ENCODE peak calls at places on chromosome 16, in five cellular contexts. M, Z, X, Q and I are unnamed samples.

GRCh38 chr16:4365014-4365406 is 6.6 kb upstream of the VASN start:
- DNase-seq in Q (no peak), X (no peak), Z (peak), M (no peak), I (no peak)

GRCh38 chr16:27539120-27539519 is 10.6 kb downstream of the GTF3C1 start:
- DNase-seq in Z (no peak), Q (no peak), X (no peak), M (no peak), I (no peak)

GRCh38 chr16:31385680-31386079 is 7.5 kb upstream of the ITGAD start:
- DNase-seq in Z (no peak), X (no peak), Q (no peak), M (no peak), I (peak)

GRCh38 chr16:27460663-27461482 is 58.9 kb downstream of the IL21R start:
- DNase-seq in M (no peak), Z (no peak), X (no peak), Q (no peak), I (no peak)

GRCh38 chr16:86296263-86296662 is 214.1 kb upstream of the FOXF1 start:
- DNase-seq in X (no peak), M (no peak), Z (no peak), Q (no peak), I (no peak)

GRCh38 chr16:66950971-66951790 is 9.9 kb upstream of the CES3 start:
- DNase-seq in Z (no peak), X (no peak), Q (no peak), M (peak), I (no peak)

GRCh38 chr16:3235856-3236669 is 1.1 kb upstream of the ZNF200 start:
- DNase-seq in M (peak), X (no peak), Z (no peak), Q (no peak), I (no peak)

GRCh38 chr16:68357521-68357922 is 46.7 kb downstream of the PRMT7 start:
- DNase-seq in Q (no peak), M (no peak), Z (no peak), X (peak), I (no peak)

GRCh38 chr16:85222151-85222863 is 110.0 kb upstream of the CIBAR2 start:
- DNase-seq in Q (no peak), Z (no peak), M (no peak), X (no peak), I (no peak)

GRCh38 chr16:23435500-23435899 is 17.5 kb downstream of the COG7 start:
- DNase-seq in Z (peak), M (peak), Q (peak), X (peak), I (peak)

GRCh38 chr16:24848065-24848464 is 2.3 kb downstream of the SLC5A11 start:
- DNase-seq in M (no peak), Q (no peak), X (no peak), Z (no peak), I (peak)

GRCh38 chr16:3094289-3095027 is 4.6 kb downstream of the ZSCAN10 start:
- DNase-seq in X (peak), M (peak), Q (no peak), Z (no peak), I (peak)

GRCh38 chr16:31477220-31478216 is 5.4 kb upstream of the SLC5A2 start:
- DNase-seq in X (no peak), Z (no peak), Q (no peak), M (peak), I (no peak)

GRCh38 chr16:73382921-73383594 is 335.1 kb upstream of the ZFHX3 start:
- DNase-seq in M (no peak), X (no peak), Z (no peak), Q (no peak), I (no peak)

GRCh38 chr16:56911771-56912541 is 20.0 kb upstream of the HERPUD1 start:
- DNase-seq in X (no peak), Q (no peak), Z (peak), M (no peak), I (no peak)

GRCh38 chr16:77157773-77158172 is 33.2 kb upstream of the MON1B start:
- DNase-seq in Z (no peak), Q (no peak), X (no peak), M (no peak), I (no peak)

GRCh38 chr16:14007460-14007859 is 63.7 kb upstream of the MRTFB start:
- DNase-seq in X (no peak), M (no peak), Z (peak), Q (no peak), I (no peak)

GRCh38 chr16:77288222-77288621 is 89.0 kb downstream of the SYCE1L start:
- DNase-seq in M (no peak), X (no peak), Q (no peak), Z (no peak), I (no peak)

GRCh38 chr16:67942510-67943255 is 1.2 kb downstream of the LCAT start:
- DNase-seq in Q (no peak), M (no peak), Z (no peak), X (no peak), I (no peak)

GRCh38 chr16:73071131-73071940 is 23.4 kb upstream of the ZFHX3 start:
- DNase-seq in M (no peak), Q (no peak), Z (no peak), X (peak), I (no peak)

GRCh38 chr16:65988019-65988418 is 378.5 kb upstream of the CDH5 start:
- DNase-seq in Z (no peak), M (no peak), Q (no peak), X (no peak), I (no peak)

GRCh38 chr16:71627631-71628236 is 1.8 kb downstream of the MARVELD3 start:
- DNase-seq in X (peak), Z (no peak), M (peak), Q (no peak), I (no peak)

GRCh38 chr16:86924537-86924936 is 346.2 kb downstream of the FOXL1 start:
- DNase-seq in Q (no peak), M (no peak), Z (no peak), X (no peak), I (no peak)

GRCh38 chr16:57013268-57013667 is 23.9 kb downstream of the NLRC5 start:
- DNase-seq in Z (no peak), X (no peak), M (no peak), Q (no peak), I (no peak)

GRCh38 chr16:80972611-80973010 is 34.1 kb downstream of the CMC2 start:
- DNase-seq in X (no peak), Q (no peak), M (no peak), Z (no peak), I (no peak)

GRCh38 chr16:80971814-80972213 is 34.9 kb downstream of the CMC2 start:
- DNase-seq in Q (no peak), M (no peak), X (no peak), Z (no peak), I (no peak)

GRCh38 chr16:80973991-80974390 is 32.7 kb downstream of the CMC2 start:
- DNase-seq in Q (no peak), M (no peak), Z (no peak), X (no peak), I (no peak)

GRCh38 chr16:80976946-80977345 is 29.7 kb downstream of the CMC2 start:
- DNase-seq in Z (no peak), X (no peak), Q (no peak), M (no peak), I (no peak)

DNA sequence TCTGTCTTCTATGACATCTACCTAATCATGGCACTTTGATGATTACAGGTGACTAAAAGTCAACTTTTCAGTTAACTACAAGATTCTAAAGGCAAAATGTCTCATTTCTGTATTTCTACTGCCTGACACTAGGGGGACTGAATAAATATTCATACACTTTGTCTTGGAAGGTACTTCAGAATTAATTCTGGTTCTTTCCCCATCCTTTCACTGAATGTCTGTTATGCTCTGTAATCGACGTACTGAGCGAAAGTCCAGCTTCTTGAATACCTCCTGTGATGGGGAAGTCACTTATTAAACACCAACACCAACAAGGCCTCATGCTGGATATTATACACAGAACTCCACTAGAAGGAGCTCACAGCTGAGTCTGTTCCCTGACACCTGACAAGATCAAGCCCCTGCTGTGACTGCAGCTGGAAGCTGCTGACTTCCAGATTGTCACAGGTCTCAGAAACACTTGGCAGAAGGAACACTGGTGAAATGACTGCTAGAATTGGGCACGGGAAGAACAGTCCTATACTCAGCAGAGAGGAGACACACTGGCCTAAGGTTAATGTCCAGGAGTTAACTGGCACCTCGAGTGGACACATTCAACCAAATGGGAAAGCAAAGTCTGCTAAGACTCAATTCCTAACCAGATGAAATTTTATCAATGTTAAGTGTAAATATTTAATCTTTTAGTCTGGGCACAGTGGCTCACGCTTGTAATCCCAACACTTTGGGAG is 31.9 kb downstream of the CMC2 start:
- DNase-seq in Q (no peak), Z (no peak), X (no peak), M (peak), I (peak)
- TF ChIP-seq CTCF in Q (no peak), Z (peak), X (peak), M (peak), I (peak)

DNA sequence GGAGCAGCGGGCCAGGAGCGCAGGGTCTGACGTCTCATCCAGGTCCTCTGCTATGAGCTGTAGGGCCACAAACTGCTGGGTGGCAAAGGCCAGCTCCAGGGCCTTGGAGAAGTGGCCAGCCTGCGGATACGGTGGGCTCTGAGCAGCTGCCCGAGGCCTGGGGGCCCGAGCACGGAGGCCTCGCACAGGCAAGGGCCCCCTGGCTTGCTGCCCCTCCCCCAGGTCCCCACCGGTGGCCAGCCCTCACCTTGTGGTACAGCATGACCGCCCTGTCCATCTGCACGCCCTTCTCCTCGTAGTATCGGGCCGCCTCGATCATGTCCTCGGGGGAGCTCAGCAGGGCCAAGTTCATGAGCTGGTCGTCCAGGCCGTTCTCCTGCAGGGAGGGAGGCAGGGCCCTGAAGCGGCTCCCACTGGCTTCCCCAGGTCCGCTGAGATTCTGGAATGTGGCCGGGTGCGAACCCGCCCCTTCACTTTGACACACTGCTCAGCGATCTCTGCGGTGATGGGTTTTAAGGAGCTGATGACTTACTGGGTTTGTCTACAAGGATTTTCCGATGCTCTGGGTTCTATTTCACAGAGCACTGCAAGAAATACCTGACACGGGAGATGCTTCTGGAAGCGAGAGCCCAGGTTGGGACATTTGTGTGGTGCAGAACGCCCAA is 9.8 kb upstream of the TMEM204 start:
- DNase-seq in Z (no peak), M (no peak), Q (no peak), X (no peak), I (no peak)
- TF ChIP-seq YY1 in Z (no peak), M (no peak), Q (no peak), X (no peak), I (no peak)

GRCh38 chr16:88925540-88925887 is 51.5 kb downstream of the CBFA2T3 start:
- DNase-seq in Z (no peak), X (no peak), Q (no peak), M (no peak), I (no peak)

GRCh38 chr16:88923450-88923849 is 53.6 kb downstream of the CBFA2T3 start:
- DNase-seq in Q (no peak), Z (no peak), M (no peak), X (no peak), I (no peak)

GRCh38 chr16:88926374-88926990 is 50.5 kb downstream of the CBFA2T3 start:
- DNase-seq in X (no peak), M (no peak), Z (no peak), Q (no peak), I (peak)

GRCh38 chr16:88923926-88924833 is 52.8 kb downstream of the CBFA2T3 start:
- DNase-seq in Q (no peak), Z (no peak), M (no peak), X (no peak), I (no peak)

DNA sequence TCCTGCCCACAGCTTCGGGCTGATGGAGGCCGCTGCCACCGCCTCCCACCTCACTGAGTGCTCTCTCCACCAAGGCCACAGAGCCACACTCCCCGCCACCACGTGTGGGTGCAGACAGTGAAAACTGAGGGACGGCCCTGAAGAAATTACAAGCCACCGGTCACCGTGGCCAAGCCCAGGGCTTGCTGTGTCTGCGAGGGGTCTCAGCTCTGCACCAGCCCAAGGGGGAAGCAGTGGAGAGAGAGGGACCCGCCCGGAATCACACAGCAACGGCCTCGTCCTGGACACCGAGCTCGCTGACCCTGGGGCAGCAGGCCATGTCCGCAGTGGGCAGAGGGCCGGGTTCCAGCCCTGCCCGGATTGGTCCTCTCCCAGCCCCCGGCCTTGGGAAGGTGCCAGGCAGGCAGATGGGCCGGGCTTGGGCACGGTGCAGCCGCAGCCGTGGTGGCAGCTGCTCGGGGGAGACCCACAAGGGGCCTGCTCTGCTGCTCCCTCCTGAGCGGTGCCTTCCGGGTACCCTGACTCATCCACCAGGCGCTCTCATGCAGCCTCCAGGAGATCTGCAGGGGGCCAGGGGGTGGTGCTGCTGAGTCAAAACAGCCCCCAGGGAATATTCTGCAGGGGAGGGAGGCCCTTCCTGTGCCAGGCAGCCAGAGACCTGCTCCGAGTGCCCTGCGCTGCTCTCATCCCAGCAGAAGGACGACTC is 52.0 kb downstream of the CBFA2T3 start:
- DNase-seq in X (peak), Q (peak), Z (no peak), M (peak), I (peak)
- TF ChIP-seq CTCF in X (peak), Q (peak), Z (peak), M (peak), I (no peak)

GRCh38 chr16:10966129-10966528 is 21.8 kb downstream of the CLEC16A start:
- DNase-seq in Z (no peak), Q (no peak), X (no peak), M (no peak), I (no peak)

GRCh38 chr16:10964891-10965326 is 20.5 kb downstream of the CLEC16A start:
- DNase-seq in X (no peak), Z (peak), M (no peak), Q (no peak), I (no peak)

GRCh38 chr16:10967981-10968380 is 23.6 kb downstream of the CLEC16A start:
- DNase-seq in Q (no peak), Z (no peak), M (no peak), X (no peak), I (no peak)

GRCh38 chr16:10964039-10964890 is 19.9 kb downstream of the CLEC16A start:
- DNase-seq in Q (no peak), M (peak), X (peak), Z (no peak), I (peak)

DNA sequence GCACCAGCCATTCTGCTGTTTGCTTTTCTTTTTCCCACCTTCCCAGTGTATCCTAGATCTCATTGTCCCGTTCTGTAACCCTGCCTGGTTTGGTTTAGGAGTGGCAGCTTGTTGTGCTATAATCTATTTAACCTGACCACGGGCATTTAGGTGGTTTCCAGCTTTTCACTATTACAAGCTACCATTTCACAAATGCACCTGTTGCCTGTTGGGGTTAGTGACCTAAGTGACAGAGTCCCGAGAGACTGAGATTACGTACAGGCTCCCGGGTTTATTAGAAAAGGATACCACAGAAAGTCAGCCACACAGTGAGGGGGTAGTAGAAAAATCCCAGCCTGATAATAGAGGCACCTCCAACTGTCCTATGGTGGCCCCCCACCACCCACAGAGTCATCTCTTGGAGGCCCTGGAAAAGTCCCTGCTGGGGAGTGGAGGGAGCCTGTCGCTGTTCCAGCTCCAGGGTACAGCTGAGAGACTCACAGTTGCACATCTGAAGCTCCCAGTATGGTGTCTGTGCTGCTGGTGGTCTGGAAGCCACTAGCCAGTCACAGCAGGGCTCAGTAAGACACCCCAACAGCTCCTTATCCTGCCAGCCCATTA is 21.2 kb downstream of the CLEC16A start:
- DNase-seq in Q (no peak), M (no peak), Z (peak), X (no peak), I (no peak)
- TF ChIP-seq YY1 in Q (no peak), M (no peak), Z (no peak), X (no peak), I (no peak)

GRCh38 chr16:58515125-58515870 is at the start of gene SETD6:
- DNase-seq in Q (peak), X (peak), Z (no peak), M (peak), I (peak)
- TF ChIP-seq CTCF in Q (no peak), X (no peak), Z (no peak), M (no peak), I (no peak)

DNA sequence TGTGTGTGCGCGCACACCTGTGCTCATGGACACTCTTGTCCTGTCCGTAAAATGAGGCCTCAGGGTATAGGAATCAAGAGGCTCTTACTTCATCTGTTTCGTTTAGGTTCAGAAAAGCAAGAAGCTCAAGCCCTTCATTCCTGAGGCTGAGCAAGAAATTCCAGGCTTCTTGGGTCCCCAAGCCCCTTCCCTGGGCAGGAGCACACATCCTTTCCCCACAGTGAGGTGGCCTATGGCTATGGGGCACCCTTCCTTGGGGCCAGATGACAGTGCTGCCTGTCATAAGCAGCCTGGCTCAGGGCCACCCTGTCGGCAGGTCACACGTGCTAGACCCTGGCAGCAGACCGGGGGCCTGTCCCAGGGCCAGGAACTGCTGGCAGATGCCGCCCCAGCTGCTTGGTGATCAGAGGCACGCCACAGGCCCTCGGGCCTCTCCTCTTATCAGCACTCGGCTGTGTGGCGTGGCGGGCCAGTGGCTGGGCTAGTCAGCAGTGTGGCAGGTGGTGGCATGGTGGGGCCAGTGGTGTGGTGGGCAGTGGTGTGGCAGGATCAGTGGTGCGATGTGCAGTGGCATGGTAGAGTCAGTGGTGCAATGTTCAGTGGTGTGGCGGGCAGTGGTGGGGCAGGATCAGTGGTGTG is 50.2 kb downstream of the NKD1 start:
- DNase-seq in Z (no peak), M (no peak), X (peak), Q (no peak), I (no peak)
- TF ChIP-seq YY1 in Z (no peak), M (no peak), X (no peak), Q (no peak), I (no peak)

GRCh38 chr16:69937465-69937951 is 13.6 kb upstream of the CLEC18A start:
- DNase-seq in Q (no peak), M (peak), Z (no peak), X (peak), I (no peak)
- TF ChIP-seq CTCF in Q (peak), M (peak), Z (no peak), X (peak), I (no peak)

GRCh38 chr16:75062135-75062943 is 54.2 kb downstream of the LDHD start:
- DNase-seq in Q (no peak), X (no peak), Z (no peak), M (peak), I (no peak)
- TF ChIP-seq YY1 in Q (no peak), X (no peak), Z (no peak), M (no peak), I (no peak)

GRCh38 chr16:81729451-81729850 is 49.6 kb upstream of the PLCG2 start:
- DNase-seq in M (no peak), Q (peak), X (no peak), Z (no peak), I (peak)
- TF ChIP-seq CTCF in M (no peak), Q (peak), X (no peak), Z (no peak), I (peak)